ENCODE peak calls at places on chromosome 21, in five cellular contexts. E is kidney; L is T-helper 2 cell; M is non-pigmented ciliary epithelial cell; A is CD4-positive, CD25-positive, alpha-beta regulatory T cell. W is an unnamed sample.

GRCh38 chr21:27339902-27340301 is 373.0 kb upstream of the ADAMTS5 start:
- DNase-seq in E (no peak), L (no peak), M (no peak), A (no peak), W (no peak)

GRCh38 chr21:46080171-46081021 is 17.5 kb upstream of the COL6A2 start:
- DNase-seq in E (peak), L (no peak), M (no peak), A (no peak), W (no peak)

GRCh38 chr21:34661848-34662247 is 6.9 kb upstream of the CLIC6 start:
- DNase-seq in E (no peak), L (no peak), M (no peak), A (no peak), W (no peak)

GRCh38 chr21:16305686-16306085 is 575.9 kb downstream of the USP25 start:
- DNase-seq in E (no peak), L (no peak), M (no peak), A (no peak), W (no peak)

GRCh38 chr21:42546433-42546832 is 32.8 kb downstream of the SLC37A1 start:
- DNase-seq in E (no peak), L (no peak), M (no peak), A (no peak), W (no peak)

GRCh38 chr21:31752352-31752751 is 20.4 kb upstream of the SCAF4 start:
- DNase-seq in E (no peak), L (no peak), M (no peak), A (no peak), W (peak)

GRCh38 chr21:37098756-37099155 is 25.7 kb downstream of the TTC3 start:
- DNase-seq in E (no peak), L (no peak), M (no peak), A (no peak), W (no peak)

GRCh38 chr21:46116846-46117585 is 19.1 kb downstream of the COL6A2 start:
- DNase-seq in E (peak), L (no peak), M (no peak), A (no peak), W (no peak)

GRCh38 chr21:41786521-41786987 is 19.7 kb upstream of the RIPK4 start:
- DNase-seq in E (peak), L (no peak), M (no peak), A (no peak), W (peak)

GRCh38 chr21:35646606-35647005 is 413.7 kb downstream of the SETD4 start:
- DNase-seq in E (no peak), L (no peak), M (no peak), A (no peak), W (no peak)

GRCh38 chr21:45140346-45140940 is 66.1 kb downstream of the ADARB1 start:
- DNase-seq in E (peak), L (peak), M (peak), A (peak), W (peak)

GRCh38 chr21:43885721-43886120 is 20.7 kb downstream of the AGPAT3 start:
- DNase-seq in E (no peak), L (no peak), M (no peak), A (no peak), W (no peak)

GRCh38 chr21:18117116-18117515 is 127.5 kb upstream of the CHODL start:
- DNase-seq in E (no peak), L (no peak), M (no peak), A (no peak), W (no peak)

GRCh38 chr21:15730484-15731242 is 881 bp downstream of the USP25 start:
- DNase-seq in E (no peak), L (no peak), M (no peak), A (peak), W (no peak)

GRCh38 chr21:36125513-36126121 is 9.3 kb upstream of the CBR3 start:
- DNase-seq in E (no peak), L (no peak), M (no peak), A (peak), W (no peak)

GRCh38 chr21:44706706-44707615 is 4.4 kb downstream of the TSPEAR start:
- DNase-seq in E (no peak), L (no peak), M (no peak), A (no peak), W (no peak)

GRCh38 chr21:40732998-40733397 is 114.0 kb downstream of the DSCAM start:
- DNase-seq in E (no peak), L (no peak), M (no peak), A (no peak), W (no peak)

GRCh38 chr21:14923468-14923867 is 141.3 kb downstream of the NRIP1 start:
- DNase-seq in E (no peak), L (no peak), M (no peak), A (no peak), W (no peak)

GRCh38 chr21:43034098-43034497 is 41.5 kb downstream of the CBS start:
- DNase-seq in E (no peak), L (no peak), M (no peak), A (no peak), W (no peak)

GRCh38 chr21:15494481-15494880 is 235.3 kb upstream of the USP25 start:
- DNase-seq in E (no peak), L (no peak), M (no peak), A (no peak), W (no peak)

GRCh38 chr21:34640858-34641257 is 25.9 kb upstream of the RCAN1 start:
- DNase-seq in E (no peak), L (no peak), M (peak), A (no peak), W (no peak)

GRCh38 chr21:34939673-34940321 is 109.3 kb downstream of the RUNX1 start:
- DNase-seq in E (no peak), L (no peak), M (no peak), A (no peak), W (no peak)

GRCh38 chr21:17660862-17661261 is 48.2 kb upstream of the BTG3 start:
- DNase-seq in E (no peak), L (no peak), M (no peak), A (no peak), W (no peak)

GRCh38 chr21:22096314-22096713 is 1098.1 kb downstream of the NCAM2 start:
- DNase-seq in E (no peak), L (no peak), M (no peak), A (no peak), W (no peak)

GRCh38 chr21:34511787-34512451 is at the start of gene KCNE1:
- DNase-seq in E (no peak), L (no peak), M (no peak), A (no peak), W (no peak)

W was measured in epithelial cell of prostate.